ENCODE peak calls at places on chromosome 15, in four cellular contexts. C, N, U and Q are unnamed samples.

GRCh38 chr15:70271422-70272088 is 173.8 kb upstream of the TLE3 start:
- DNase-seq in U (peak), C (no peak), N (no peak), Q (peak)

GRCh38 chr15:59282515-59283337 is 76.1 kb downstream of the LDHAL6B start:
- DNase-seq in N (no peak), U (no peak), C (no peak), Q (no peak)

GRCh38 chr15:43749690-43750345 is 3.6 kb downstream of the PDIA3 start:
- DNase-seq in U (no peak), N (no peak), C (no peak), Q (no peak)

GRCh38 chr15:45581919-45582318 is 5.3 kb upstream of the BLOC1S6 start:
- DNase-seq in C (no peak), U (no peak), N (no peak), Q (no peak)

GRCh38 chr15:58597943-58598828 is 151.3 kb downstream of the ADAM10 start:
- DNase-seq in N (no peak), C (no peak), U (no peak), Q (no peak)

GRCh38 chr15:63942486-63943365 is 103.6 kb downstream of the DAPK2 start:
- DNase-seq in N (no peak), C (no peak), U (no peak), Q (no peak)

GRCh38 chr15:29223640-29224039 is 46.0 kb downstream of the NSMCE3 start:
- DNase-seq in U (no peak), N (no peak), C (no peak), Q (no peak)

GRCh38 chr15:39313467-39313866 is 267.4 kb upstream of the THBS1 start:
- DNase-seq in U (no peak), N (no peak), C (no peak), Q (no peak)

GRCh38 chr15:92655178-92655995 is at the start of gene FAM174B:
- DNase-seq in U (no peak), C (peak), N (peak), Q (no peak)

GRCh38 chr15:65787260-65787659 is 4.8 kb downstream of the DENND4A start:
- DNase-seq in N (no peak), U (no peak), C (no peak), Q (no peak)

GRCh38 chr15:41438206-41438605 is 21.3 kb downstream of the RTF1 start:
- DNase-seq in N (no peak), C (no peak), U (no peak), Q (no peak)

GRCh38 chr15:82105458-82106205 is 59.8 kb upstream of the MEX3B start:
- DNase-seq in U (no peak), C (no peak), N (no peak), Q (peak)

GRCh38 chr15:36458406-36458805 is 121.0 kb upstream of the CDIN1 start:
- DNase-seq in U (no peak), N (no peak), C (no peak), Q (no peak)

GRCh38 chr15:47374222-47374621 is 343.1 kb upstream of the SEMA6D start:
- DNase-seq in N (no peak), U (no peak), C (no peak), Q (no peak)

DNA sequence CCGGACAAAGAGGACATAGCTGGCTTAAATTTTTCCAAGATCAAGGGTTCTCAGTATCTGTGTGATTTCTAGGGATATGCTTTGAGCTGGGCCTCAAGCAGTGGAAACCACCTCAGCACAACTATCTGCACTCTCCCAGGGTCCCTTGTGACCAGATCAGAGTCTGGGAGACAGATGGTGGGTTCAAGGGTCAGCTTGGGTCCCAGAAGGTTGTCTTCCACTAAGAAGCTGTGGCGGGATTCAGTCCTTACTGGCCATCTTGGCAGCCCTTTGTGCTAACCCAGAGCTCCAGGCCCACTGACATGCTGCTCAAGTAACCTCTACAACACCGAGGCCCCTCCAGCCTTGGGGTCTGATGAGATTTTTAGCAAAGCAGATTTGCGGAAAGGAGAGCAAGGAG is 2.7 kb downstream of the INSYN1 start:
- DNase-seq in U (no peak), C (no peak), N (no peak), Q (no peak)
- H3K4me3 ChIP-seq in U (no peak), C (no peak), N (no peak), Q (no peak)

DNA sequence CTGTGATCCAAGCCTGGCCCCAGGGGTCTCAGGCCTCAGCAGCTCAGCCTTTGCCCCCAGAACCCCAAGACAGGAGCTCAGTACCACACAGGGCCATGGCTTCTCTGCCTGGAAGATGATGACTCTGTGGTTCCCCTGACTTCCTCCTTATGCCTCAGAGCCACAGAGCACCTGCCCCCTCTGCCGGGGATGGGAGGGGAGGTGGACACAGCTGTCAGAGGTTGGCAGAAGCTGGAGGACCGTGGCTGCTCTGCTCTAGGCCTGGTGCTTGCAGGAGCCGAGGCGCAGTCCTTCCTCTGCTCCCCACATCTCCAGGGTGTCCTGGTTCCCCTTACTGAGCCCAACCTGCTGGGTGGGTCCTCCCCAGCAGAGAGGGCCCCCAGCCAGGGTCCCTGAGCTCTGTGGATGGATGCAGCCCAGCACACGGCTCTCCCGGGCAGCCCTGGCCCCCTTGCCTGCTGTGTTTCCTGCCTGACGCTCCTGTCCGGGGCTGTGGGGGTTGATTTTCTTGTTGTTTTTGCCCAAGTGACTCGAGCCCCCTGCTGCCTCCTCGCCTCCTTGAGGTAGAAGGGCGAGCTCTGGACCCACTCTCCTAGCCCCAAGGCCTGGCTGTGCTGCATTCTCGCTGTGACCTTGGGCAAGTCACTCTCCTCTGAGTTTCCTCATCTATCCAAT is 36.6 kb downstream of the PSTPIP1 start:
- DNase-seq in U (peak), C (peak), N (no peak), Q (no peak)
- TF ChIP-seq CTCF in U (no peak), C (peak), N (no peak), Q (no peak)

GRCh38 chr15:67542462-67543347 is at the start of gene MAP2K5:
- DNase-seq in U (peak), C (peak), N (peak), Q (no peak)
- H3K4me3 ChIP-seq in U (peak), C (peak), N (peak), Q (peak)

DNA sequence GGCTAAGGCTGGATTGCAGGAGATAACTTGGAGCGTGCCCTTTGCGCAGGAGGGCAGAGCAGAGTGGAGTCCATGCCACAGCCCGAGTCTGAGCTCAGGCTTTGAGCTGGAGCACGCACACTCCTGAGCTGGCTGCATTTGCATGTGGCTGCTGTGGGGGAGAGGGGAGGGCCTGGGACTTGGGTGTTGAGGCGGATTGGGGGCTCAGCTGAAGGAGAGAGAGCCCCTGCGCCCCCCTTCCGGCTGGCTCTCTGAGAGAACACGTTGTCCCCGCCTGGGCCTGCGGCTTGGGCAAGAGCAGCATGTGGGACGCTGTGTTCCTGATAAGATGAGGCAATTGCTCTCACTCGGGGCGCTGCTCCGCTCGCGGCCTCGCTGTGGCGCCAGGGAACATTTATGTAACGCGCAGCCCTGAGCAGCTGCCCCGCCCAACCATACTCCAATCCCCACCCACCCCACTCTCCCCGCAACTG is 39.1 kb downstream of the KLF13 start:
- DNase-seq in C (peak), U (peak), N (peak), Q (peak)
- TF ChIP-seq CTCF in C (peak), U (peak), N (peak), Q (peak)

GRCh38 chr15:74422723-74423442 is 10.9 kb downstream of the SEMA7A start:
- DNase-seq in U (no peak), N (no peak), C (no peak), Q (no peak)
- H3K4me3 ChIP-seq in U (no peak), N (no peak), C (no peak), Q (no peak)

GRCh38 chr15:89381330-89381729 is 46.7 kb upstream of the POLG start:
- DNase-seq in C (no peak), N (no peak), U (no peak), Q (no peak)

GRCh38 chr15:89382288-89382687 is 47.7 kb upstream of the POLG start:
- DNase-seq in C (no peak), U (no peak), N (no peak), Q (no peak)

GRCh38 chr15:89385596-89386242 is 51.1 kb upstream of the POLG start:
- DNase-seq in C (no peak), U (no peak), N (peak), Q (no peak)

GRCh38 chr15:89381888-89382287 is 47.3 kb upstream of the POLG start:
- DNase-seq in U (no peak), C (no peak), N (no peak), Q (no peak)

GRCh38 chr15:89383635-89384604 is 49.3 kb upstream of the POLG start:
- DNase-seq in C (no peak), N (no peak), U (peak), Q (no peak)
- TF ChIP-seq CTCF in C (no peak), N (no peak), U (no peak), Q (no peak)

DNA sequence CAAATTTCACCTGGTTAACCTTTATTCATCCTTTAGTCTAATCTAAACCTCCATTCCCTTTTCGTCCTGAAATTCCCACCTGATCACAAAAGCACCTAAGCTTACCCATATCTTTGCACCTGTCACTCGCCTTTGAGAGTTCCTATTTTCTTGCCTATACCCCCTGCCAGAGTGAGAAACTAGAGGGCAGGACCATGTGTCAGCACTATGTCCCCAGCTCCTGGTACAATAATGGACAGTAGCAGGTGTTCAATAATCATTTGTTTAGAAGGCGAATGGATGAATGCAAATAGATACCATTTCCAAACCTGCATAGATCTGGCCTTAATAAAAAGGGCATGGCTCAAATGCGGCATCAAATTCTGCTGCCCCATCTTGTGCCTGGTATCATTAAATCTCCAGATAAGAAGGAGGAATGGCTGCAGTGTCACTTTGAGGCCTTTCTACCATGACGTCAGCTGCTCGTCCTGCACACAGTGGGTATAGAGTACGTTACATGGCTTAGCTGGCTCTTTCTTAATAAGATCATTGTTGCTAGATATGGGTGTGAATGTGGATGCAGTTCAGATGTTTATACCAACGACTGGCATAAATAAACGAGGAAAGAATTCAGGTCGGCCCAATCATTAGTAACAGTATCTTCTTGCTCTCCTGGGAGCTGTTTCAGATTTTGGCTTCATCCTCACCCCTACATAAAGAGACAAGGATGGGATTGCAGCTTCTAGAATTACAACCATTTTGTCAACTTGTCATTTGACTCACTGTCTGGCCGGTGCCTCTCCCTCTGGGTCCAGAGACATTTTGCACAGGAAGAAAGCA is 148.7 kb downstream of the RORA start:
- DNase-seq in N (no peak), C (no peak), U (no peak), Q (no peak)
- H3K4me3 ChIP-seq in N (no peak), C (no peak), U (no peak), Q (no peak)

DNA sequence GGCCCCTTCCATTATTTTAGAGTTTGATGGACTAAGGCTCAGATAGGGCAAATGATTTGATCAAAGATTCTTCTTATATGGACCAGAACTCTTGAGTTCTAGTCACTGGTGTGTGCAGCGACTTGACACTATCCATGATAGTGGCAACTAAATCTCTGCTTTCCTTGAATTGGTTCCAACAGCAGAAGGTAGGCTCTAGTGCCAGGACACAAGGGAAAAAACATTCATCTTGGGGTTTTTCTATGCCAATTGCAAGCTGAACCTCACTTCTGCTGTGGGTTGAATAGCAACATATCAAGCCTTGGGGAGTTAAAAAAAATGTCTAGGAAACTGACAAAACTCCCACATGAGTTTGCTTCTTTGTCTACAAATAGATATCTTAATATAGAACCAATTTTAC is 35.1 kb downstream of the CTXND1 start:
- DNase-seq in U (no peak), C (no peak), N (no peak), Q (no peak)
- TF ChIP-seq CTCF in U (no peak), C (no peak), N (no peak), Q (no peak)

DNA sequence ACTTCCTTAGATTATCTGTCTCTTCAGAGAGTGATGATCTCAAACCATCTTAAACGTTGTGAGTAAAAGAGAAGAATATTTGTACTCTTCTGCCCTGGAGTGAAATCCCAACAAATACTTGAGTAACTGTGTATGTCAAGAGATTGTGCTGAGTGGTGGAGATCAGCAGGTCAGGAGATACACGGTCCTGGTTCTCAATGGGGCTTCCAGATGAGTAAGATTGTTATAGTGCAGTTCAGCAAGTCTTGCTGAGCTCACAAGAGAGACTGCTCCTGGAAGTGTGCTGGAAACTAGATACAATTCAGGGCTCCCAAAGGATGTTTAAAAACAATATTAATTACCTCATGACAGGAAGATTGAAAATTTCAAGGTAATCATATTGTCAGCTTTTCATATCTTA is 184.3 kb downstream of the AKAP13 start:
- DNase-seq in N (no peak), C (no peak), U (no peak), Q (no peak)
- H3K4me3 ChIP-seq in N (no peak), C (no peak), U (no peak), Q (no peak)